ENCODE peak calls at places on chromosomes 2 and 18, in six cellular contexts. One of them, this sample, is unnamed.

GRCh38 chr18:68152770-68153169 is 562.1 kb downstream of the TMX3 start:
- DNase-seq in right cardiac atrium: no peak
- DNase-seq in left ventricle myocardium inferior: no peak
- DNase-seq in stomach: no peak
- DNase-seq in caudate nucleus: no peak
- DNase-seq in esophagus squamous epithelium: no peak
- DNase-seq in this sample: no peak

GRCh38 chr18:45775241-45775676 is 50.2 kb upstream of the SIGLEC15 start:
- DNase-seq in caudate nucleus: peak; percentile 10
- DNase-seq in left ventricle myocardium inferior: peak; percentile 80
- DNase-seq in right cardiac atrium: peak; percentile 87
- DNase-seq in esophagus squamous epithelium: no peak
- DNase-seq in stomach: peak; percentile 77
- DNase-seq in this sample: peak; percentile 61

GRCh38 chr2:233201271-233202013 is 50.0 kb upstream of the ATG16L1 start:
- DNase-seq in esophagus squamous epithelium: no peak
- DNase-seq in right cardiac atrium: no peak
- DNase-seq in left ventricle myocardium inferior: no peak
- DNase-seq in stomach: no peak
- DNase-seq in caudate nucleus: no peak
- DNase-seq in this sample: no peak

GRCh38 chr2:45821558-45822271 is 170.2 kb downstream of the PRKCE start:
- DNase-seq in left ventricle myocardium inferior: peak; percentile 46
- DNase-seq in right cardiac atrium: peak; percentile 60
- DNase-seq in esophagus squamous epithelium: no peak
- DNase-seq in caudate nucleus: no peak
- DNase-seq in stomach: peak; percentile 89
- DNase-seq in this sample: peak; percentile 69

GRCh38 chr2:231600619-231601355 is 8.1 kb downstream of the TEX44 start:
- DNase-seq in stomach: no peak
- DNase-seq in left ventricle myocardium inferior: no peak
- DNase-seq in esophagus squamous epithelium: no peak
- DNase-seq in caudate nucleus: no peak
- DNase-seq in right cardiac atrium: peak; percentile 51
- DNase-seq in this sample: no peak

GRCh38 chr2:105820691-105821090 is 76.0 kb downstream of the NCK2 start:
- DNase-seq in stomach: no peak
- DNase-seq in esophagus squamous epithelium: no peak
- DNase-seq in caudate nucleus: no peak
- DNase-seq in left ventricle myocardium inferior: no peak
- DNase-seq in right cardiac atrium: no peak
- DNase-seq in this sample: no peak

GRCh38 chr18:12308386-12309100 is 502 bp downstream of the TUBB6 start:
- DNase-seq in stomach: peak; percentile 70
- DNase-seq in right cardiac atrium: peak; percentile 94
- DNase-seq in esophagus squamous epithelium: peak; percentile 21
- DNase-seq in caudate nucleus: no peak
- DNase-seq in left ventricle myocardium inferior: peak; percentile 89
- DNase-seq in this sample: peak; percentile 75

GRCh38 chr2:95077521-95077807 is 44.1 kb downstream of the MRPS5 start:
- DNase-seq in stomach: no peak
- DNase-seq in right cardiac atrium: no peak
- DNase-seq in esophagus squamous epithelium: no peak
- DNase-seq in caudate nucleus: no peak
- DNase-seq in left ventricle myocardium inferior: no peak
- DNase-seq in this sample: no peak

GRCh38 chr18:48632676-48633257 is 93.9 kb downstream of the CTIF start:
- DNase-seq in caudate nucleus: no peak
- DNase-seq in right cardiac atrium: no peak
- DNase-seq in esophagus squamous epithelium: no peak
- DNase-seq in left ventricle myocardium inferior: no peak
- DNase-seq in stomach: no peak
- DNase-seq in this sample: no peak

GRCh38 chr2:31832363-31832762 is 178.4 kb downstream of the MEMO1 start:
- DNase-seq in esophagus squamous epithelium: no peak
- DNase-seq in stomach: no peak
- DNase-seq in right cardiac atrium: no peak
- DNase-seq in caudate nucleus: no peak
- DNase-seq in left ventricle myocardium inferior: no peak
- DNase-seq in this sample: no peak

GRCh38 chr18:48789259-48789812 is 161.4 kb downstream of the SMAD7 start:
- DNase-seq in stomach: no peak
- DNase-seq in esophagus squamous epithelium: no peak
- DNase-seq in right cardiac atrium: no peak
- DNase-seq in caudate nucleus: no peak
- DNase-seq in left ventricle myocardium inferior: no peak
- DNase-seq in this sample: no peak

GRCh38 chr18:31943895-31944816 is 1.2 kb upstream of the TRAPPC8 start:
- DNase-seq in caudate nucleus: no peak
- DNase-seq in left ventricle myocardium inferior: no peak
- DNase-seq in esophagus squamous epithelium: no peak
- DNase-seq in right cardiac atrium: no peak
- DNase-seq in stomach: no peak
- DNase-seq in this sample: no peak

GRCh38 chr2:227474406-227474805 is 2.5 kb downstream of the AGFG1 start:
- DNase-seq in left ventricle myocardium inferior: no peak
- DNase-seq in stomach: no peak
- DNase-seq in esophagus squamous epithelium: no peak
- DNase-seq in right cardiac atrium: no peak
- DNase-seq in caudate nucleus: no peak
- DNase-seq in this sample: no peak

GRCh38 chr2:23789012-23789411 is 137.9 kb downstream of the ATAD2B start:
- DNase-seq in left ventricle myocardium inferior: no peak
- DNase-seq in esophagus squamous epithelium: no peak
- DNase-seq in right cardiac atrium: no peak
- DNase-seq in stomach: no peak
- DNase-seq in caudate nucleus: no peak
- DNase-seq in this sample: no peak

GRCh38 chr2:32960238-32960637 is 13.5 kb downstream of the LTBP1 start:
- DNase-seq in esophagus squamous epithelium: no peak
- DNase-seq in right cardiac atrium: no peak
- DNase-seq in left ventricle myocardium inferior: no peak
- DNase-seq in caudate nucleus: no peak
- DNase-seq in stomach: no peak
- DNase-seq in this sample: no peak

GRCh38 chr18:36544036-36544725 is 246.7 kb downstream of the FHOD3 start:
- DNase-seq in left ventricle myocardium inferior: no peak
- DNase-seq in stomach: no peak
- DNase-seq in esophagus squamous epithelium: no peak
- DNase-seq in right cardiac atrium: no peak
- DNase-seq in caudate nucleus: no peak
- DNase-seq in this sample: no peak

GRCh38 chr2:167932123-167932693 is 315.2 kb downstream of the STK39 start:
- DNase-seq in caudate nucleus: no peak
- DNase-seq in esophagus squamous epithelium: no peak
- DNase-seq in right cardiac atrium: no peak
- DNase-seq in left ventricle myocardium inferior: no peak
- DNase-seq in stomach: no peak
- DNase-seq in this sample: no peak

GRCh38 chr2:237864030-237864931 is 4.9 kb downstream of the RAMP1 start:
- DNase-seq in right cardiac atrium: no peak
- DNase-seq in stomach: no peak
- DNase-seq in esophagus squamous epithelium: no peak
- DNase-seq in caudate nucleus: no peak
- DNase-seq in left ventricle myocardium inferior: no peak
- DNase-seq in this sample: no peak

GRCh38 chr2:117714110-117714509 is 100.4 kb upstream of the DDX18 start:
- DNase-seq in right cardiac atrium: no peak
- DNase-seq in caudate nucleus: no peak
- DNase-seq in left ventricle myocardium inferior: no peak
- DNase-seq in esophagus squamous epithelium: no peak
- DNase-seq in stomach: no peak
- DNase-seq in this sample: no peak

GRCh38 chr2:143801561-143801960 is 672.3 kb downstream of the ARHGAP15 start:
- DNase-seq in esophagus squamous epithelium: no peak
- DNase-seq in caudate nucleus: no peak
- DNase-seq in stomach: no peak
- DNase-seq in right cardiac atrium: no peak
- DNase-seq in left ventricle myocardium inferior: no peak
- DNase-seq in this sample: no peak

GRCh38 chr2:143807192-143807591 is 678.0 kb downstream of the ARHGAP15 start:
- DNase-seq in stomach: no peak
- DNase-seq in left ventricle myocardium inferior: no peak
- DNase-seq in right cardiac atrium: no peak
- DNase-seq in caudate nucleus: no peak
- DNase-seq in esophagus squamous epithelium: no peak
- DNase-seq in this sample: no peak

GRCh38 chr2:143802871-143803650 is 673.8 kb downstream of the ARHGAP15 start:
- DNase-seq in esophagus squamous epithelium: no peak
- DNase-seq in caudate nucleus: no peak
- DNase-seq in left ventricle myocardium inferior: no peak
- DNase-seq in stomach: no peak
- DNase-seq in right cardiac atrium: no peak
- DNase-seq in this sample: no peak

GRCh38 chr2:143803936-143804335 is 674.7 kb downstream of the ARHGAP15 start:
- DNase-seq in caudate nucleus: no peak
- DNase-seq in left ventricle myocardium inferior: no peak
- DNase-seq in esophagus squamous epithelium: no peak
- DNase-seq in right cardiac atrium: no peak
- DNase-seq in stomach: no peak
- DNase-seq in this sample: no peak

DNA sequence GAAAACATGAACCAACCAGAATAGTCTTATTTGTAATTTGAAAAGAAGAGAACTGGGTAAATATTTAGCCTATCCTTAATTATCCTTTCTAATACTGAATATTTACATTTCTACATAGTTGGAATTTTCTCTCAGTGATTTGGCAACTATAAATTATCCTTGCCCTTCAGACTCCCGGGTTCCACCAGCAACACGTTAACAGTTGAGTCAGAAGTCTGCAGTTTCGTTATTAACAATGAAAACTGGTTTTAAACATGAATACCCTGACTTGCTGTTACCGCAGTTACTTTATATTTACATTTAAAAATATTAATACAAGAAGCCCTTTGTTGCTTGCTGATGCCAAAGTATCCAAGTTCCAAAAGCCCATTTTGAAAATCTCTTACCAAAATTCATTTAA is 673.0 kb downstream of the ARHGAP15 start:
- DNase-seq in left ventricle myocardium inferior: no peak
- DNase-seq in right cardiac atrium: no peak
- DNase-seq in caudate nucleus: no peak
- DNase-seq in esophagus squamous epithelium: no peak
- DNase-seq in stomach: no peak
- DNase-seq in this sample: no peak
- H3K27ac ChIP-seq in left ventricle myocardium inferior: no peak overlapping the region
- H3K27ac ChIP-seq in right cardiac atrium: no peak overlapping the region
- H3K27ac ChIP-seq in caudate nucleus: no peak overlapping the region
- H3K27ac ChIP-seq in esophagus squamous epithelium: no peak overlapping the region
- H3K27ac ChIP-seq in stomach: no peak overlapping the region
- H3K27ac ChIP-seq in this sample: no peak overlapping the region

GRCh38 chr2:85651097-85651496 is 16.9 kb downstream of the SFTPB start:
- DNase-seq in stomach: no peak
- DNase-seq in right cardiac atrium: no peak
- DNase-seq in caudate nucleus: no peak
- DNase-seq in esophagus squamous epithelium: no peak
- DNase-seq in left ventricle myocardium inferior: no peak
- DNase-seq in this sample: no peak

GRCh38 chr2:85650456-85650855 is 17.5 kb downstream of the SFTPB start:
- DNase-seq in left ventricle myocardium inferior: no peak
- DNase-seq in stomach: no peak
- DNase-seq in caudate nucleus: no peak
- DNase-seq in right cardiac atrium: no peak
- DNase-seq in esophagus squamous epithelium: no peak
- DNase-seq in this sample: no peak

GRCh38 chr2:85653996-85654395 is 14.0 kb downstream of the SFTPB start:
- DNase-seq in stomach: no peak
- DNase-seq in esophagus squamous epithelium: no peak
- DNase-seq in right cardiac atrium: no peak
- DNase-seq in caudate nucleus: no peak
- DNase-seq in left ventricle myocardium inferior: no peak
- DNase-seq in this sample: no peak

GRCh38 chr2:85649201-85650190 is 18.5 kb downstream of the SFTPB start:
- DNase-seq in left ventricle myocardium inferior: no peak
- DNase-seq in caudate nucleus: no peak
- DNase-seq in esophagus squamous epithelium: no peak
- DNase-seq in right cardiac atrium: no peak
- DNase-seq in stomach: no peak
- DNase-seq in this sample: no peak

DNA sequence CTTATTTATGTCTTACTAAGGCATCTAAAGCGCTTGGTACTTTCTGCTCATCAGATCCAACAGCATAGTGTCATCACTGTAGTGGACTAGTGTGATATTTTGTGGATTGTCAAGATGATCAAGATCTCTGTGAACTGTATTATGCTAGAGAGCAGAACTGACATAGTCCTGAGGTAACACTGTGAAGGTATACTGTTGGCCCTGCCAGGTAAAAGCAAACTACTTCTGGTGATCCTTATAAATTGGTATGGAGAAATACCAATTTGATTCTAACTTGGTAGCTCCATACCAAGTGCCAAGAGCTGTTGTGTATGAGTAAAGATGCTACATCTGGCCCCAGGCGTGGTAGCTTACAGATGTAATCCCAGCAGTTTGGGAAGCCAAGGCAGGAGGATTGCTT is 15.9 kb downstream of the SFTPB start:
- DNase-seq in stomach: no peak
- DNase-seq in caudate nucleus: no peak
- DNase-seq in esophagus squamous epithelium: no peak
- DNase-seq in right cardiac atrium: no peak
- DNase-seq in left ventricle myocardium inferior: no peak
- DNase-seq in this sample: no peak
- H3K27ac ChIP-seq in stomach: no peak overlapping the region
- H3K27ac ChIP-seq in caudate nucleus: no peak overlapping the region
- H3K27ac ChIP-seq in esophagus squamous epithelium: no peak overlapping the region
- H3K27ac ChIP-seq in right cardiac atrium: no peak overlapping the region
- H3K27ac ChIP-seq in left ventricle myocardium inferior: no peak overlapping the region
- H3K27ac ChIP-seq in this sample: no peak overlapping the region

DNA sequence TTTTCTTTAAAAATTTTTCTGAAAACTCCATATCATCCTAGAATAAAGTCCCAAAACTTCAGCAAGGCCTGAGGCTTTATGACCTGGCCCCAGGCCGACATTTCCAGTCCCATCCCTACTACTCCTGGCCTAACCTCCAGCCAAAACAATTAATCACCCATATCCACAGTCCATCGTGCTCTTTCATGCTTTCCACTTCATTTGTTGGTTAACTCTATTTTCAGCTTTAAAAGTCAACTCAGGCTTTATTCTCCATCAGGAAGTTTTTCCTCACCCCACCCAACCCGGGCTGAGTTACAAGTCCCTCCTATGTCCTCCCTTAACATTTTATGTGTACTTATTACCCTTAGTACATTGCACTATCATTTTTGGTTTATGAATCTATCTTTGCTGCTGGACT is 27.7 kb upstream of the SPTBN1 start:
- DNase-seq in right cardiac atrium: peak; percentile 70
- DNase-seq in left ventricle myocardium inferior: peak; percentile 40
- DNase-seq in esophagus squamous epithelium: no peak
- DNase-seq in caudate nucleus: no peak
- DNase-seq in stomach: no peak
- DNase-seq in this sample: no peak
- H3K27ac ChIP-seq in right cardiac atrium: peak overlapping the region; percentile 57
- H3K27ac ChIP-seq in left ventricle myocardium inferior: peak overlapping the region; percentile 89
- H3K27ac ChIP-seq in esophagus squamous epithelium: no peak overlapping the region
- H3K27ac ChIP-seq in caudate nucleus: no peak overlapping the region
- H3K27ac ChIP-seq in stomach: peak overlapping the region; percentile 39
- H3K27ac ChIP-seq in this sample: peak overlapping the region; percentile 20

DNA sequence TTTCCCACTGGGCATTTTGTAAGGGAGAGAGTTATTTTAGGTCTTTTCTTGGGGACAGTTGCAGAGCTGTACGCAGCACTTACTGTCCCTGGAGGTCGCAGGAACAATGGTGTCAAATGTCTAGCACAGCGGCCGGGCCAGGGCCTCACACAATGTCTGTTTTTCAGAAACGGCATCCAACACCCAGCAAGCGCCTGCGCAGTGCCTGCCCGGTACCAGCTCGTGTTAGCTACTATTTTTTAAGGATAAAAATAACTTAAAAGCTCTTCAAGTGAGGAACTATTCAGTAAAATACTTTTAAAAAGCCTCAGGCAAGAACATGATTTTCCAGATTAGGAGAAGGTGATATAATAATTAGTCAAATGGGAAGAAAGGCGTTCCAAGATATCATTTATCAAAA is 90.0 kb downstream of the MBP start:
- DNase-seq in right cardiac atrium: no peak
- DNase-seq in esophagus squamous epithelium: no peak
- DNase-seq in stomach: no peak
- DNase-seq in left ventricle myocardium inferior: peak; percentile 48
- DNase-seq in caudate nucleus: peak; percentile 69
- DNase-seq in this sample: no peak
- H3K27ac ChIP-seq in right cardiac atrium: no peak overlapping the region
- H3K27ac ChIP-seq in esophagus squamous epithelium: no peak overlapping the region
- H3K27ac ChIP-seq in stomach: no peak overlapping the region
- H3K27ac ChIP-seq in left ventricle myocardium inferior: peak overlapping the region; percentile 43
- H3K27ac ChIP-seq in caudate nucleus: peak overlapping the region; percentile 96
- H3K27ac ChIP-seq in this sample: no peak overlapping the region